ENCODE peak calls at places on chromosome 21, in eight cellular contexts. One of them, this sample, is unnamed.

GRCh38 chr21:42564561-42564971 is 50.9 kb downstream of the SLC37A1 start:
- DNase-seq in activated CD8-positive, alpha-beta memory T cell treated with anti-CD3 and anti-CD28 coated beads, Interleukin-2, amount 10 ng/mL, durations not matched to agents 7 days and 5 days: peak
- DNase-seq in CD4-positive, alpha-beta memory T cell: no peak
- DNase-seq in NCI-H345: no peak
- DNase-seq in GM06990: no peak
- DNase-seq in EH: no peak
- DNase-seq in HS-27A: no peak
- DNase-seq in iPS DF 19.7: no peak
- DNase-seq in this sample: no peak

GRCh38 chr21:38505654-38506523 is 7.6 kb upstream of the ERG start:
- DNase-seq in EH: peak
- DNase-seq in CD4-positive, alpha-beta memory T cell: peak
- DNase-seq in iPS DF 19.7: no peak
- DNase-seq in activated CD8-positive, alpha-beta memory T cell treated with anti-CD3 and anti-CD28 coated beads, Interleukin-2, amount 10 ng/mL, durations not matched to agents 7 days and 5 days: no peak
- DNase-seq in NCI-H345: peak
- DNase-seq in HS-27A: no peak
- DNase-seq in GM06990: no peak
- DNase-seq in this sample: peak

GRCh38 chr21:42829417-42829816 is 49.9 kb downstream of the WDR4 start:
- DNase-seq in CD4-positive, alpha-beta memory T cell: no peak
- DNase-seq in iPS DF 19.7: no peak
- DNase-seq in NCI-H345: no peak
- DNase-seq in EH: no peak
- DNase-seq in activated CD8-positive, alpha-beta memory T cell treated with anti-CD3 and anti-CD28 coated beads, Interleukin-2, amount 10 ng/mL, durations not matched to agents 7 days and 5 days: peak
- DNase-seq in GM06990: no peak
- DNase-seq in HS-27A: no peak
- DNase-seq in this sample: no peak

GRCh38 chr21:38955495-38955894 is 149.8 kb downstream of the ETS2 start:
- DNase-seq in iPS DF 19.7: no peak
- DNase-seq in EH: peak
- DNase-seq in GM06990: no peak
- DNase-seq in CD4-positive, alpha-beta memory T cell: no peak
- DNase-seq in activated CD8-positive, alpha-beta memory T cell treated with anti-CD3 and anti-CD28 coated beads, Interleukin-2, amount 10 ng/mL, durations not matched to agents 7 days and 5 days: no peak
- DNase-seq in NCI-H345: peak
- DNase-seq in HS-27A: no peak
- DNase-seq in this sample: no peak

GRCh38 chr21:38989745-38990423 is 184.2 kb downstream of the ETS2 start:
- DNase-seq in iPS DF 19.7: no peak
- DNase-seq in GM06990: no peak
- DNase-seq in NCI-H345: peak
- DNase-seq in EH: peak
- DNase-seq in activated CD8-positive, alpha-beta memory T cell treated with anti-CD3 and anti-CD28 coated beads, Interleukin-2, amount 10 ng/mL, durations not matched to agents 7 days and 5 days: no peak
- DNase-seq in CD4-positive, alpha-beta memory T cell: no peak
- DNase-seq in HS-27A: no peak
- DNase-seq in this sample: no peak

GRCh38 chr21:34313116-34313515 is 50.7 kb upstream of the KCNE2 start:
- DNase-seq in GM06990: no peak
- DNase-seq in HS-27A: no peak
- DNase-seq in iPS DF 19.7: no peak
- DNase-seq in CD4-positive, alpha-beta memory T cell: no peak
- DNase-seq in NCI-H345: no peak
- DNase-seq in activated CD8-positive, alpha-beta memory T cell treated with anti-CD3 and anti-CD28 coated beads, Interleukin-2, amount 10 ng/mL, durations not matched to agents 7 days and 5 days: no peak
- DNase-seq in EH: peak
- DNase-seq in this sample: no peak

GRCh38 chr21:35191128-35191527 is 142.0 kb upstream of the RUNX1 start:
- DNase-seq in iPS DF 19.7: no peak
- DNase-seq in EH: no peak
- DNase-seq in CD4-positive, alpha-beta memory T cell: no peak
- DNase-seq in HS-27A: no peak
- DNase-seq in activated CD8-positive, alpha-beta memory T cell treated with anti-CD3 and anti-CD28 coated beads, Interleukin-2, amount 10 ng/mL, durations not matched to agents 7 days and 5 days: no peak
- DNase-seq in NCI-H345: no peak
- DNase-seq in GM06990: no peak
- DNase-seq in this sample: no peak

GRCh38 chr21:45465611-45466329 is 60.8 kb downstream of the COL18A1 start:
- DNase-seq in CD4-positive, alpha-beta memory T cell: no peak
- DNase-seq in iPS DF 19.7: no peak
- DNase-seq in NCI-H345: no peak
- DNase-seq in activated CD8-positive, alpha-beta memory T cell treated with anti-CD3 and anti-CD28 coated beads, Interleukin-2, amount 10 ng/mL, durations not matched to agents 7 days and 5 days: no peak
- DNase-seq in EH: no peak
- DNase-seq in HS-27A: no peak
- DNase-seq in GM06990: no peak
- DNase-seq in this sample: no peak